ENCODE peak calls at places on chromosome 16, in six cellular contexts. J, M, Y, P, T and N are unnamed samples.

GRCh38 chr16:2429771-2430663 is 770 bp downstream of the CCNF start:
- DNase-seq in M (peak), Y (peak), T (no peak), P (no peak), J (peak), N (no peak)

GRCh38 chr16:51237861-51238378 is 86.8 kb upstream of the SALL1 start:
- DNase-seq in M (no peak), J (no peak), T (no peak), Y (no peak), P (peak), N (no peak)

GRCh38 chr16:88782454-88783390 is 2.3 kb downstream of the PIEZO1 start:
- DNase-seq in P (peak), J (peak), Y (peak), T (no peak), M (peak), N (no peak)

GRCh38 chr16:89113661-89114060 is 20.0 kb downstream of the ACSF3 start:
- DNase-seq in Y (no peak), J (no peak), M (no peak), P (no peak), T (no peak), N (no peak)

GRCh38 chr16:78437352-78437968 is 338.0 kb downstream of the WWOX start:
- DNase-seq in T (peak), P (peak), J (peak), M (peak), Y (peak), N (peak)

GRCh38 chr16:85614338-85615013 is 1.4 kb downstream of the GSE1 start:
- DNase-seq in J (no peak), P (no peak), T (no peak), Y (no peak), M (no peak), N (no peak)

GRCh38 chr16:53775821-53776431 is 72.0 kb downstream of the FTO start:
- DNase-seq in J (peak), M (peak), P (no peak), T (peak), Y (peak), N (no peak)

GRCh38 chr16:22194707-22195444 is 11.2 kb upstream of the EEF2K start:
- DNase-seq in M (no peak), T (no peak), Y (no peak), J (no peak), P (no peak), N (no peak)

GRCh38 chr16:4537376-4538066 is 1.1 kb downstream of the CDIP1 start:
- DNase-seq in J (no peak), P (peak), Y (no peak), T (peak), M (no peak), N (no peak)

GRCh38 chr16:67661101-67661661 is 421 bp downstream of the PARD6A start:
- DNase-seq in J (peak), P (no peak), M (peak), Y (peak), T (no peak), N (peak)

GRCh38 chr16:58222532-58223316 is 24.8 kb upstream of the CSNK2A2 start:
- DNase-seq in J (peak), T (no peak), P (no peak), Y (peak), M (peak), N (no peak)

GRCh38 chr16:70800798-70801480 is at the start of gene VAC14:
- DNase-seq in T (peak), M (peak), P (peak), Y (peak), J (peak), N (peak)

GRCh38 chr16:54244061-54244886 is 42.3 kb downstream of the IRX3 start:
- DNase-seq in T (no peak), P (no peak), J (no peak), M (no peak), Y (no peak), N (no peak)